ENCODE peak calls at places on chromosome 18, in ten cellular contexts. One of them, this sample, is unnamed.

GRCh38 chr18:46672062-46672970 is 15.3 kb upstream of the LOXHD1 start:
- DNase-seq in neural crest cell: no peak
- DNase-seq in caudate nucleus: no peak
- DNase-seq in H7: no peak
- DNase-seq in H9: no peak
- DNase-seq in stimulated activated naive CD8-positive, alpha-beta T cell treated with anti-CD3 and anti-CD28 coated beads, Interleukin-15, Interleukin-2, amounts not matched to agents 100 U/mL and 50 U/mL, for 24 hours: no peak
- DNase-seq in stimulated activated CD4-positive, alpha-beta T cell treated with anti-CD3 and anti-CD28 coated beads, TNF-alpha, amount 100 ng/mL, for 48 hours: no peak
- DNase-seq in cardiac septum: peak; percentile 57
- DNase-seq in occipital lobe: no peak
- DNase-seq in fibroblast of mammary gland: peak; percentile 40
- DNase-seq in this sample: no peak

GRCh38 chr18:62024983-62025382 is 132.2 kb upstream of the RNF152 start:
- DNase-seq in neural crest cell: no peak
- DNase-seq in caudate nucleus: no peak
- DNase-seq in H7: no peak
- DNase-seq in H9: no peak
- DNase-seq in stimulated activated naive CD8-positive, alpha-beta T cell treated with anti-CD3 and anti-CD28 coated beads, Interleukin-15, Interleukin-2, amounts not matched to agents 100 U/mL and 50 U/mL, for 24 hours: no peak
- DNase-seq in stimulated activated CD4-positive, alpha-beta T cell treated with anti-CD3 and anti-CD28 coated beads, TNF-alpha, amount 100 ng/mL, for 48 hours: no peak
- DNase-seq in cardiac septum: no peak
- DNase-seq in occipital lobe: no peak
- DNase-seq in fibroblast of mammary gland: no peak
- DNase-seq in this sample: no peak

GRCh38 chr18:46250084-46250811 is 146.1 kb downstream of the HAUS1 start:
- DNase-seq in neural crest cell: no peak
- DNase-seq in caudate nucleus: no peak
- DNase-seq in H7: no peak
- DNase-seq in H9: no peak
- DNase-seq in stimulated activated naive CD8-positive, alpha-beta T cell treated with anti-CD3 and anti-CD28 coated beads, Interleukin-15, Interleukin-2, amounts not matched to agents 100 U/mL and 50 U/mL, for 24 hours: peak; percentile 38
- DNase-seq in stimulated activated CD4-positive, alpha-beta T cell treated with anti-CD3 and anti-CD28 coated beads, TNF-alpha, amount 100 ng/mL, for 48 hours: peak; percentile 47
- DNase-seq in cardiac septum: no peak
- DNase-seq in occipital lobe: no peak
- DNase-seq in fibroblast of mammary gland: peak; percentile 51
- DNase-seq in this sample: no peak

GRCh38 chr18:75043478-75043877 is 165.5 kb downstream of the PTGR3 start:
- DNase-seq in neural crest cell: no peak
- DNase-seq in caudate nucleus: no peak
- DNase-seq in H7: no peak
- DNase-seq in H9: no peak
- DNase-seq in stimulated activated naive CD8-positive, alpha-beta T cell treated with anti-CD3 and anti-CD28 coated beads, Interleukin-15, Interleukin-2, amounts not matched to agents 100 U/mL and 50 U/mL, for 24 hours: no peak
- DNase-seq in stimulated activated CD4-positive, alpha-beta T cell treated with anti-CD3 and anti-CD28 coated beads, TNF-alpha, amount 100 ng/mL, for 48 hours: no peak
- DNase-seq in cardiac septum: no peak
- DNase-seq in occipital lobe: no peak
- DNase-seq in fibroblast of mammary gland: no peak
- DNase-seq in this sample: no peak

GRCh38 chr18:10140461-10140911 is 226.7 kb downstream of the VAPA start:
- DNase-seq in neural crest cell: no peak
- DNase-seq in caudate nucleus: no peak
- DNase-seq in H7: no peak
- DNase-seq in H9: no peak
- DNase-seq in stimulated activated naive CD8-positive, alpha-beta T cell treated with anti-CD3 and anti-CD28 coated beads, Interleukin-15, Interleukin-2, amounts not matched to agents 100 U/mL and 50 U/mL, for 24 hours: no peak
- DNase-seq in stimulated activated CD4-positive, alpha-beta T cell treated with anti-CD3 and anti-CD28 coated beads, TNF-alpha, amount 100 ng/mL, for 48 hours: no peak
- DNase-seq in cardiac septum: no peak
- DNase-seq in occipital lobe: no peak
- DNase-seq in fibroblast of mammary gland: no peak
- DNase-seq in this sample: no peak

GRCh38 chr18:24023185-24023814 is 8.7 kb downstream of the TTC39C start:
- DNase-seq in neural crest cell: no peak
- DNase-seq in caudate nucleus: no peak
- DNase-seq in H7: peak; percentile 60
- DNase-seq in H9: peak; percentile 76
- DNase-seq in stimulated activated naive CD8-positive, alpha-beta T cell treated with anti-CD3 and anti-CD28 coated beads, Interleukin-15, Interleukin-2, amounts not matched to agents 100 U/mL and 50 U/mL, for 24 hours: no peak
- DNase-seq in stimulated activated CD4-positive, alpha-beta T cell treated with anti-CD3 and anti-CD28 coated beads, TNF-alpha, amount 100 ng/mL, for 48 hours: no peak
- DNase-seq in cardiac septum: no peak
- DNase-seq in occipital lobe: no peak
- DNase-seq in fibroblast of mammary gland: no peak
- DNase-seq in this sample: no peak

GRCh38 chr18:68549257-68549871 is 165.5 kb downstream of the TMX3 start:
- DNase-seq in neural crest cell: no peak
- DNase-seq in caudate nucleus: no peak
- DNase-seq in H7: no peak
- DNase-seq in H9: no peak
- DNase-seq in stimulated activated naive CD8-positive, alpha-beta T cell treated with anti-CD3 and anti-CD28 coated beads, Interleukin-15, Interleukin-2, amounts not matched to agents 100 U/mL and 50 U/mL, for 24 hours: no peak
- DNase-seq in stimulated activated CD4-positive, alpha-beta T cell treated with anti-CD3 and anti-CD28 coated beads, TNF-alpha, amount 100 ng/mL, for 48 hours: no peak
- DNase-seq in cardiac septum: no peak
- DNase-seq in occipital lobe: no peak
- DNase-seq in fibroblast of mammary gland: peak; percentile 5
- DNase-seq in this sample: no peak

GRCh38 chr18:4599312-4599711 is 144.2 kb upstream of the DLGAP1 start:
- DNase-seq in neural crest cell: no peak
- DNase-seq in caudate nucleus: no peak
- DNase-seq in H7: peak; percentile 31
- DNase-seq in H9: peak; percentile 60
- DNase-seq in stimulated activated naive CD8-positive, alpha-beta T cell treated with anti-CD3 and anti-CD28 coated beads, Interleukin-15, Interleukin-2, amounts not matched to agents 100 U/mL and 50 U/mL, for 24 hours: no peak
- DNase-seq in stimulated activated CD4-positive, alpha-beta T cell treated with anti-CD3 and anti-CD28 coated beads, TNF-alpha, amount 100 ng/mL, for 48 hours: no peak
- DNase-seq in cardiac septum: no peak
- DNase-seq in occipital lobe: no peak
- DNase-seq in fibroblast of mammary gland: no peak
- DNase-seq in this sample: no peak

GRCh38 chr18:635171-635570 is 22.3 kb upstream of the TYMS start:
- DNase-seq in neural crest cell: no peak
- DNase-seq in caudate nucleus: no peak
- DNase-seq in H7: no peak
- DNase-seq in H9: peak; percentile 58
- DNase-seq in stimulated activated naive CD8-positive, alpha-beta T cell treated with anti-CD3 and anti-CD28 coated beads, Interleukin-15, Interleukin-2, amounts not matched to agents 100 U/mL and 50 U/mL, for 24 hours: no peak
- DNase-seq in stimulated activated CD4-positive, alpha-beta T cell treated with anti-CD3 and anti-CD28 coated beads, TNF-alpha, amount 100 ng/mL, for 48 hours: no peak
- DNase-seq in cardiac septum: no peak
- DNase-seq in occipital lobe: no peak
- DNase-seq in fibroblast of mammary gland: no peak
- DNase-seq in this sample: no peak

GRCh38 chr18:56787392-56787791 is 136.2 kb downstream of the WDR7 start:
- DNase-seq in neural crest cell: no peak
- DNase-seq in caudate nucleus: no peak
- DNase-seq in H7: no peak
- DNase-seq in H9: no peak
- DNase-seq in stimulated activated naive CD8-positive, alpha-beta T cell treated with anti-CD3 and anti-CD28 coated beads, Interleukin-15, Interleukin-2, amounts not matched to agents 100 U/mL and 50 U/mL, for 24 hours: no peak
- DNase-seq in stimulated activated CD4-positive, alpha-beta T cell treated with anti-CD3 and anti-CD28 coated beads, TNF-alpha, amount 100 ng/mL, for 48 hours: no peak
- DNase-seq in cardiac septum: no peak
- DNase-seq in occipital lobe: no peak
- DNase-seq in fibroblast of mammary gland: no peak
- DNase-seq in this sample: no peak

GRCh38 chr18:3450358-3451107 is 561 bp downstream of the TGIF1 start:
- DNase-seq in neural crest cell: no peak
- DNase-seq in caudate nucleus: peak; percentile 46
- DNase-seq in H7: peak; percentile 54
- DNase-seq in H9: no peak
- DNase-seq in stimulated activated naive CD8-positive, alpha-beta T cell treated with anti-CD3 and anti-CD28 coated beads, Interleukin-15, Interleukin-2, amounts not matched to agents 100 U/mL and 50 U/mL, for 24 hours: peak; percentile 66
- DNase-seq in stimulated activated CD4-positive, alpha-beta T cell treated with anti-CD3 and anti-CD28 coated beads, TNF-alpha, amount 100 ng/mL, for 48 hours: no peak
- DNase-seq in cardiac septum: peak; percentile 84
- DNase-seq in occipital lobe: peak; percentile 44
- DNase-seq in fibroblast of mammary gland: peak; percentile 75
- DNase-seq in this sample: peak; percentile 87

GRCh38 chr18:23565916-23566547 is 20.3 kb downstream of the NPC1 start:
- DNase-seq in neural crest cell: no peak
- DNase-seq in caudate nucleus: no peak
- DNase-seq in H7: no peak
- DNase-seq in H9: no peak
- DNase-seq in stimulated activated naive CD8-positive, alpha-beta T cell treated with anti-CD3 and anti-CD28 coated beads, Interleukin-15, Interleukin-2, amounts not matched to agents 100 U/mL and 50 U/mL, for 24 hours: no peak
- DNase-seq in stimulated activated CD4-positive, alpha-beta T cell treated with anti-CD3 and anti-CD28 coated beads, TNF-alpha, amount 100 ng/mL, for 48 hours: no peak
- DNase-seq in cardiac septum: no peak
- DNase-seq in occipital lobe: no peak
- DNase-seq in fibroblast of mammary gland: peak; percentile 18
- DNase-seq in this sample: no peak

GRCh38 chr18:25136416-25137132 is 215.4 kb downstream of the ZNF521 start:
- DNase-seq in neural crest cell: no peak
- DNase-seq in caudate nucleus: no peak
- DNase-seq in H7: no peak
- DNase-seq in H9: no peak
- DNase-seq in stimulated activated naive CD8-positive, alpha-beta T cell treated with anti-CD3 and anti-CD28 coated beads, Interleukin-15, Interleukin-2, amounts not matched to agents 100 U/mL and 50 U/mL, for 24 hours: no peak
- DNase-seq in stimulated activated CD4-positive, alpha-beta T cell treated with anti-CD3 and anti-CD28 coated beads, TNF-alpha, amount 100 ng/mL, for 48 hours: no peak
- DNase-seq in cardiac septum: no peak
- DNase-seq in occipital lobe: no peak
- DNase-seq in fibroblast of mammary gland: peak; percentile 66
- DNase-seq in this sample: no peak

GRCh38 chr18:44894011-44894410 is 213.3 kb downstream of the SETBP1 start:
- DNase-seq in neural crest cell: no peak
- DNase-seq in caudate nucleus: no peak
- DNase-seq in H7: no peak
- DNase-seq in H9: no peak
- DNase-seq in stimulated activated naive CD8-positive, alpha-beta T cell treated with anti-CD3 and anti-CD28 coated beads, Interleukin-15, Interleukin-2, amounts not matched to agents 100 U/mL and 50 U/mL, for 24 hours: no peak
- DNase-seq in stimulated activated CD4-positive, alpha-beta T cell treated with anti-CD3 and anti-CD28 coated beads, TNF-alpha, amount 100 ng/mL, for 48 hours: no peak
- DNase-seq in cardiac septum: no peak
- DNase-seq in occipital lobe: no peak
- DNase-seq in fibroblast of mammary gland: no peak
- DNase-seq in this sample: no peak

GRCh38 chr18:71036783-71037182 is 747.9 kb downstream of the SOCS6 start:
- DNase-seq in neural crest cell: no peak
- DNase-seq in caudate nucleus: no peak
- DNase-seq in H7: no peak
- DNase-seq in H9: no peak
- DNase-seq in stimulated activated naive CD8-positive, alpha-beta T cell treated with anti-CD3 and anti-CD28 coated beads, Interleukin-15, Interleukin-2, amounts not matched to agents 100 U/mL and 50 U/mL, for 24 hours: no peak
- DNase-seq in stimulated activated CD4-positive, alpha-beta T cell treated with anti-CD3 and anti-CD28 coated beads, TNF-alpha, amount 100 ng/mL, for 48 hours: no peak
- DNase-seq in cardiac septum: no peak
- DNase-seq in occipital lobe: no peak
- DNase-seq in fibroblast of mammary gland: peak; percentile 32
- DNase-seq in this sample: no peak

GRCh38 chr18:13568443-13569392 is 157.6 kb downstream of the FAM210A start:
- DNase-seq in neural crest cell: no peak
- DNase-seq in caudate nucleus: no peak
- DNase-seq in H7: no peak
- DNase-seq in H9: no peak
- DNase-seq in stimulated activated naive CD8-positive, alpha-beta T cell treated with anti-CD3 and anti-CD28 coated beads, Interleukin-15, Interleukin-2, amounts not matched to agents 100 U/mL and 50 U/mL, for 24 hours: peak; percentile 73
- DNase-seq in stimulated activated CD4-positive, alpha-beta T cell treated with anti-CD3 and anti-CD28 coated beads, TNF-alpha, amount 100 ng/mL, for 48 hours: peak; percentile 41
- DNase-seq in cardiac septum: no peak
- DNase-seq in occipital lobe: no peak
- DNase-seq in fibroblast of mammary gland: peak; percentile 27
- DNase-seq in this sample: no peak

GRCh38 chr18:63553117-63553516 is 10.9 kb downstream of the SERPINB12 start:
- DNase-seq in neural crest cell: no peak
- DNase-seq in caudate nucleus: no peak
- DNase-seq in H7: no peak
- DNase-seq in H9: no peak
- DNase-seq in stimulated activated naive CD8-positive, alpha-beta T cell treated with anti-CD3 and anti-CD28 coated beads, Interleukin-15, Interleukin-2, amounts not matched to agents 100 U/mL and 50 U/mL, for 24 hours: no peak
- DNase-seq in stimulated activated CD4-positive, alpha-beta T cell treated with anti-CD3 and anti-CD28 coated beads, TNF-alpha, amount 100 ng/mL, for 48 hours: no peak
- DNase-seq in cardiac septum: no peak
- DNase-seq in occipital lobe: no peak
- DNase-seq in fibroblast of mammary gland: peak; percentile 83
- DNase-seq in this sample: no peak

GRCh38 chr18:12694032-12694431 is 8.5 kb downstream of the CEP76 start:
- DNase-seq in neural crest cell: no peak
- DNase-seq in caudate nucleus: no peak
- DNase-seq in H7: no peak
- DNase-seq in H9: no peak
- DNase-seq in stimulated activated naive CD8-positive, alpha-beta T cell treated with anti-CD3 and anti-CD28 coated beads, Interleukin-15, Interleukin-2, amounts not matched to agents 100 U/mL and 50 U/mL, for 24 hours: no peak
- DNase-seq in stimulated activated CD4-positive, alpha-beta T cell treated with anti-CD3 and anti-CD28 coated beads, TNF-alpha, amount 100 ng/mL, for 48 hours: no peak
- DNase-seq in cardiac septum: no peak
- DNase-seq in occipital lobe: no peak
- DNase-seq in fibroblast of mammary gland: no peak
- DNase-seq in this sample: no peak

GRCh38 chr18:45688834-45689233 is 35.1 kb upstream of the SLC14A1 start:
- DNase-seq in neural crest cell: no peak
- DNase-seq in caudate nucleus: no peak
- DNase-seq in H7: no peak
- DNase-seq in H9: no peak
- DNase-seq in stimulated activated naive CD8-positive, alpha-beta T cell treated with anti-CD3 and anti-CD28 coated beads, Interleukin-15, Interleukin-2, amounts not matched to agents 100 U/mL and 50 U/mL, for 24 hours: peak; percentile 77
- DNase-seq in stimulated activated CD4-positive, alpha-beta T cell treated with anti-CD3 and anti-CD28 coated beads, TNF-alpha, amount 100 ng/mL, for 48 hours: peak; percentile 66
- DNase-seq in cardiac septum: no peak
- DNase-seq in occipital lobe: no peak
- DNase-seq in fibroblast of mammary gland: peak; percentile 25
- DNase-seq in this sample: no peak

GRCh38 chr18:48093104-48093503 is 162.6 kb upstream of the SMAD2 start:
- DNase-seq in neural crest cell: no peak
- DNase-seq in caudate nucleus: no peak
- DNase-seq in H7: no peak
- DNase-seq in H9: no peak
- DNase-seq in stimulated activated naive CD8-positive, alpha-beta T cell treated with anti-CD3 and anti-CD28 coated beads, Interleukin-15, Interleukin-2, amounts not matched to agents 100 U/mL and 50 U/mL, for 24 hours: no peak
- DNase-seq in stimulated activated CD4-positive, alpha-beta T cell treated with anti-CD3 and anti-CD28 coated beads, TNF-alpha, amount 100 ng/mL, for 48 hours: no peak
- DNase-seq in cardiac septum: no peak
- DNase-seq in occipital lobe: no peak
- DNase-seq in fibroblast of mammary gland: no peak
- DNase-seq in this sample: no peak

GRCh38 chr18:70068981-70069380 is 121.3 kb upstream of the CD226 start:
- DNase-seq in neural crest cell: no peak
- DNase-seq in caudate nucleus: no peak
- DNase-seq in H7: no peak
- DNase-seq in H9: no peak
- DNase-seq in stimulated activated naive CD8-positive, alpha-beta T cell treated with anti-CD3 and anti-CD28 coated beads, Interleukin-15, Interleukin-2, amounts not matched to agents 100 U/mL and 50 U/mL, for 24 hours: no peak
- DNase-seq in stimulated activated CD4-positive, alpha-beta T cell treated with anti-CD3 and anti-CD28 coated beads, TNF-alpha, amount 100 ng/mL, for 48 hours: no peak
- DNase-seq in cardiac septum: no peak
- DNase-seq in occipital lobe: no peak
- DNase-seq in fibroblast of mammary gland: no peak
- DNase-seq in this sample: no peak

GRCh38 chr18:22503803-22504202 is 86.1 kb upstream of the CTAGE1 start:
- DNase-seq in neural crest cell: no peak
- DNase-seq in caudate nucleus: no peak
- DNase-seq in H7: no peak
- DNase-seq in H9: no peak
- DNase-seq in stimulated activated naive CD8-positive, alpha-beta T cell treated with anti-CD3 and anti-CD28 coated beads, Interleukin-15, Interleukin-2, amounts not matched to agents 100 U/mL and 50 U/mL, for 24 hours: no peak
- DNase-seq in stimulated activated CD4-positive, alpha-beta T cell treated with anti-CD3 and anti-CD28 coated beads, TNF-alpha, amount 100 ng/mL, for 48 hours: no peak
- DNase-seq in cardiac septum: no peak
- DNase-seq in occipital lobe: no peak
- DNase-seq in fibroblast of mammary gland: peak; percentile 95
- DNase-seq in this sample: no peak

GRCh38 chr18:5543854-5544389 is at the start of gene EPB41L3:
- DNase-seq in neural crest cell: peak; percentile 13
- DNase-seq in caudate nucleus: no peak
- DNase-seq in H7: peak; percentile 73
- DNase-seq in H9: peak; percentile 57
- DNase-seq in stimulated activated naive CD8-positive, alpha-beta T cell treated with anti-CD3 and anti-CD28 coated beads, Interleukin-15, Interleukin-2, amounts not matched to agents 100 U/mL and 50 U/mL, for 24 hours: no peak
- DNase-seq in stimulated activated CD4-positive, alpha-beta T cell treated with anti-CD3 and anti-CD28 coated beads, TNF-alpha, amount 100 ng/mL, for 48 hours: no peak
- DNase-seq in cardiac septum: no peak
- DNase-seq in occipital lobe: no peak
- DNase-seq in fibroblast of mammary gland: peak; percentile 16
- DNase-seq in this sample: peak; percentile 78

GRCh38 chr18:45103319-45104070 is 422.8 kb downstream of the SETBP1 start:
- DNase-seq in neural crest cell: no peak
- DNase-seq in caudate nucleus: no peak
- DNase-seq in H7: no peak
- DNase-seq in H9: no peak
- DNase-seq in stimulated activated naive CD8-positive, alpha-beta T cell treated with anti-CD3 and anti-CD28 coated beads, Interleukin-15, Interleukin-2, amounts not matched to agents 100 U/mL and 50 U/mL, for 24 hours: no peak
- DNase-seq in stimulated activated CD4-positive, alpha-beta T cell treated with anti-CD3 and anti-CD28 coated beads, TNF-alpha, amount 100 ng/mL, for 48 hours: no peak
- DNase-seq in cardiac septum: no peak
- DNase-seq in occipital lobe: no peak
- DNase-seq in fibroblast of mammary gland: no peak
- DNase-seq in this sample: no peak

GRCh38 chr18:48228841-48229240 is 180.3 kb downstream of the ZBTB7C start:
- DNase-seq in neural crest cell: no peak
- DNase-seq in caudate nucleus: no peak
- DNase-seq in H7: no peak
- DNase-seq in H9: no peak
- DNase-seq in stimulated activated naive CD8-positive, alpha-beta T cell treated with anti-CD3 and anti-CD28 coated beads, Interleukin-15, Interleukin-2, amounts not matched to agents 100 U/mL and 50 U/mL, for 24 hours: no peak
- DNase-seq in stimulated activated CD4-positive, alpha-beta T cell treated with anti-CD3 and anti-CD28 coated beads, TNF-alpha, amount 100 ng/mL, for 48 hours: no peak
- DNase-seq in cardiac septum: no peak
- DNase-seq in occipital lobe: no peak
- DNase-seq in fibroblast of mammary gland: no peak
- DNase-seq in this sample: no peak

GRCh38 chr18:35236964-35237363 is 3.9 kb upstream of the ZNF397 start:
- DNase-seq in neural crest cell: no peak
- DNase-seq in caudate nucleus: no peak
- DNase-seq in H7: no peak
- DNase-seq in H9: no peak
- DNase-seq in stimulated activated naive CD8-positive, alpha-beta T cell treated with anti-CD3 and anti-CD28 coated beads, Interleukin-15, Interleukin-2, amounts not matched to agents 100 U/mL and 50 U/mL, for 24 hours: no peak
- DNase-seq in stimulated activated CD4-positive, alpha-beta T cell treated with anti-CD3 and anti-CD28 coated beads, TNF-alpha, amount 100 ng/mL, for 48 hours: no peak
- DNase-seq in cardiac septum: no peak
- DNase-seq in occipital lobe: no peak
- DNase-seq in fibroblast of mammary gland: no peak
- DNase-seq in this sample: no peak

GRCh38 chr18:52442686-52443085 is 102.7 kb downstream of the DCC start:
- DNase-seq in neural crest cell: no peak
- DNase-seq in caudate nucleus: no peak
- DNase-seq in H7: no peak
- DNase-seq in H9: no peak
- DNase-seq in stimulated activated naive CD8-positive, alpha-beta T cell treated with anti-CD3 and anti-CD28 coated beads, Interleukin-15, Interleukin-2, amounts not matched to agents 100 U/mL and 50 U/mL, for 24 hours: no peak
- DNase-seq in stimulated activated CD4-positive, alpha-beta T cell treated with anti-CD3 and anti-CD28 coated beads, TNF-alpha, amount 100 ng/mL, for 48 hours: no peak
- DNase-seq in cardiac septum: no peak
- DNase-seq in occipital lobe: no peak
- DNase-seq in fibroblast of mammary gland: no peak
- DNase-seq in this sample: no peak

GRCh38 chr18:48136051-48136543 is 205.6 kb upstream of the SMAD2 start:
- DNase-seq in neural crest cell: no peak
- DNase-seq in caudate nucleus: no peak
- DNase-seq in H7: no peak
- DNase-seq in H9: no peak
- DNase-seq in stimulated activated naive CD8-positive, alpha-beta T cell treated with anti-CD3 and anti-CD28 coated beads, Interleukin-15, Interleukin-2, amounts not matched to agents 100 U/mL and 50 U/mL, for 24 hours: no peak
- DNase-seq in stimulated activated CD4-positive, alpha-beta T cell treated with anti-CD3 and anti-CD28 coated beads, TNF-alpha, amount 100 ng/mL, for 48 hours: no peak
- DNase-seq in cardiac septum: no peak
- DNase-seq in occipital lobe: no peak
- DNase-seq in fibroblast of mammary gland: no peak
- DNase-seq in this sample: no peak